ENCODE peak calls at places on chromosome 3, in four cellular contexts. S, T, G and D are unnamed samples.

GRCh38 chr3:150259526-150260145 is 148.5 kb upstream of the TSC22D2 start:
- DNase-seq in T (no peak), G (no peak), S (no peak), D (no peak)

GRCh38 chr3:32410367-32411246 is 19.0 kb downstream of the CMTM7 start:
- DNase-seq in G (no peak), T (no peak), S (no peak), D (no peak)

GRCh38 chr3:70096376-70097055 is 97.0 kb downstream of the SAMMSON start:
- DNase-seq in T (no peak), G (no peak), S (peak), D (no peak)

GRCh38 chr3:127233371-127233770 is 40.4 kb downstream of the PRR23E start:
- DNase-seq in S (no peak), T (no peak), G (no peak), D (peak)

GRCh38 chr3:10437272-10437994 is 68.0 kb downstream of the ATP2B2 start:
- DNase-seq in G (no peak), T (no peak), S (peak), D (no peak)

GRCh38 chr3:60010778-60011177 is 961.0 kb upstream of the CFAP20DC start:
- DNase-seq in G (no peak), S (peak), T (no peak), D (no peak)

GRCh38 chr3:59483191-59483590 is 433.4 kb upstream of the CFAP20DC start:
- DNase-seq in T (no peak), G (no peak), S (no peak), D (no peak)

GRCh38 chr3:12591997-12592715 is 35.3 kb downstream of the MKRN2 start:
- DNase-seq in T (no peak), S (no peak), G (no peak), D (no peak)

GRCh38 chr3:20141841-20142240 is 44.2 kb downstream of the SGO1 start:
- DNase-seq in S (no peak), G (no peak), T (no peak), D (peak)

GRCh38 chr3:190541008-190541407 is 27.1 kb downstream of the IL1RAP start:
- DNase-seq in G (no peak), T (no peak), S (no peak), D (no peak)

GRCh38 chr3:168604767-168605166 is 509.0 kb upstream of the GOLIM4 start:
- DNase-seq in T (no peak), G (no peak), S (no peak), D (no peak)

GRCh38 chr3:66014641-66015040 is 24.1 kb downstream of the MAGI1 start:
- DNase-seq in S (no peak), G (no peak), T (no peak), D (no peak)

GRCh38 chr3:120129041-120129440 is 34.8 kb upstream of the GSK3B start:
- DNase-seq in T (no peak), S (no peak), G (no peak), D (no peak)

GRCh38 chr3:111547645-111548044 is 5.6 kb downstream of the CD96 start:
- DNase-seq in S (peak), G (no peak), T (peak), D (no peak)

GRCh38 chr3:13016083-13016725 is 57.0 kb downstream of the IQSEC1 start:
- DNase-seq in S (peak), G (no peak), T (no peak), D (no peak)

GRCh38 chr3:42501681-42502428 is 588 bp upstream of the VIPR1 start:
- DNase-seq in S (no peak), T (peak), G (peak), D (peak)

GRCh38 chr3:11727207-11727606 is 83.5 kb upstream of the VGLL4 start:
- DNase-seq in G (no peak), S (no peak), T (no peak), D (no peak)

GRCh38 chr3:56314842-56315241 is 153.4 kb downstream of the ERC2 start:
- DNase-seq in T (no peak), G (no peak), S (no peak), D (peak)

GRCh38 chr3:42195879-42196330 is 70.1 kb downstream of the CCK start:
- DNase-seq in S (peak), T (no peak), G (no peak), D (no peak)

GRCh38 chr3:136432685-136433084 is 182.5 kb downstream of the PCCB start:
- DNase-seq in S (no peak), G (no peak), T (no peak), D (no peak)

GRCh38 chr3:71163216-71163918 is 420.2 kb downstream of the FOXP1 start:
- DNase-seq in S (no peak), T (no peak), G (no peak), D (no peak)

GRCh38 chr3:73674280-73674679 is 49.5 kb upstream of the PDZRN3 start:
- DNase-seq in S (no peak), G (no peak), T (no peak), D (no peak)

GRCh38 chr3:150605998-150606641 is 3.0 kb downstream of the SELENOT start:
- DNase-seq in T (peak), S (no peak), G (no peak), D (no peak)

GRCh38 chr3:153856932-153857331 is 264.3 kb upstream of the ARHGEF26 start:
- DNase-seq in S (no peak), G (no peak), T (no peak), D (no peak)

GRCh38 chr3:31165399-31165860 is 271.0 kb upstream of the GADL1 start:
- DNase-seq in T (no peak), S (no peak), G (no peak), D (no peak)

GRCh38 chr3:154538566-154539360 is 108.8 kb upstream of the GPR149 start:
- DNase-seq in S (no peak), T (no peak), G (no peak), D (no peak)

GRCh38 chr3:65093641-65094040 is 405.8 kb upstream of the ADAMTS9 start:
- DNase-seq in S (no peak), T (no peak), G (no peak), D (no peak)

GRCh38 chr3:13022348-13023250 is 50.6 kb downstream of the IQSEC1 start:
- DNase-seq in S (no peak), G (no peak), T (peak), D (peak)

GRCh38 chr3:100634493-100635272 is 25.3 kb downstream of the ADGRG7 start:
- DNase-seq in G (peak), S (peak), T (peak), D (no peak)

GRCh38 chr3:190608850-190609589 is 95.1 kb downstream of the IL1RAP start:
- DNase-seq in S (no peak), G (no peak), T (no peak), D (no peak)

GRCh38 chr3:152595975-152596832 is 238.7 kb upstream of the P2RY1 start:
- DNase-seq in S (peak), G (peak), T (peak), D (no peak)

GRCh38 chr3:123644358-123644757 is 59.5 kb upstream of the HACD2 start:
- DNase-seq in G (no peak), T (no peak), S (no peak), D (no peak)
- TF ChIP-seq ETV6 in G (no peak), T (no peak), S (no peak), D (no peak)

GRCh38 chr3:129058441-129059194 is 2.0 kb upstream of the GP9 start:
- DNase-seq in T (no peak), S (peak), G (no peak), D (no peak)
- TF ChIP-seq ETV6 in T (no peak), S (no peak), G (no peak), D (no peak)

GRCh38 chr3:122555275-122556071 is 8.6 kb downstream of the PARP9 start:
- DNase-seq in G (no peak), T (no peak), S (no peak), D (no peak)
- TF ChIP-seq ETV6 in G (no peak), T (no peak), S (no peak), D (no peak)

DNA sequence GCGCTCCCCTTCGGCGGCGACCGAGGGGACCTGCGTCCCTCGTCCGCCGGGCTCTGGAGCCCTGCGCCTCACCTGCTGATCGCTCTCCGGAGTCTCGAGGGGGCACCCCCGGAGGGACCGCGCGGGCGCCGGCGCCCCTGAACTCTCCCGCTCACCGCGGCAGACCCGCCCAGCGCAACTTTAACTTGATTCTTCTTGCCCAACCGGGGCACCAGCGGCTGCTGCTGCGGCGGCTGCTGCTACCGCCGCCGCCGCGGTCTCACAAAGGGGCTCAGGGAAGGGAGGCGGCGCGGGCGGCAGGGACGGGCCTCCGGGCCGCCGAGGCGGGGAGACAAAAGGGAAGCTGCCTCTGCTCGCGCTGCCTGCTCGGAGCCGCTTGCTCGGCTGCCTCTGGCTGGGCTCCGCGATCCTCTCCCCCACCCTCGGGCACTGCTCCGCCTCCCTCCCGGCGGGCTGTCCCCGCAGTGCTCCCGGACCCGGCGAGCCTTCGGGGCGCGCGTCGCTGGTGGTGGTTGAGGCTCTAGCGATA is at the start of gene PPM1L:
- DNase-seq in G (no peak), T (peak), S (no peak), D (peak)
- TF ChIP-seq ETV6 in G (no peak), T (no peak), S (no peak), D (no peak)

DNA sequence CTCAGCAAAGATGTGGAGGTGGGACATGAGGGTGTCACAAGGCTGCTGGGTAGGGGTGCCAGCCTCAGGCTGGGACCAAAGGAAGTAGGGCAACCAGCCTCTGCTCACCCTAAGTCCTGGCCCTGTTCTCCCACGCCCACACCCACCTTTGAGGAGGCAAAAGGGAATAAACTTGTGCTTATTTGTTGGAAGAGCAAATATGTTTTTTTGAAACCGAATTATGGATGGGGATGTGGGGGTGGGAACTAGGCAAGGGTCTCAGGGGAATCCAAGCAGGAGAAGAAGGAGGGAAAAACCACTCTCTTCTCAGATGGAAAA is 10.4 kb downstream of the BHLHE40 start:
- DNase-seq in T (no peak), G (no peak), S (no peak), D (no peak)
- TF ChIP-seq ETV6 in T (no peak), G (no peak), S (no peak), D (no peak)

GRCh38 chr3:128518587-128519490 is 25.8 kb upstream of the GATA2 start:
- DNase-seq in G (no peak), S (no peak), T (no peak), D (no peak)

GRCh38 chr3:128521715-128522114 is 28.7 kb upstream of the GATA2 start:
- DNase-seq in T (no peak), S (no peak), G (no peak), D (no peak)

GRCh38 chr3:128523591-128523990 is 30.6 kb upstream of the GATA2 start:
- DNase-seq in T (no peak), S (no peak), G (no peak), D (no peak)

DNA sequence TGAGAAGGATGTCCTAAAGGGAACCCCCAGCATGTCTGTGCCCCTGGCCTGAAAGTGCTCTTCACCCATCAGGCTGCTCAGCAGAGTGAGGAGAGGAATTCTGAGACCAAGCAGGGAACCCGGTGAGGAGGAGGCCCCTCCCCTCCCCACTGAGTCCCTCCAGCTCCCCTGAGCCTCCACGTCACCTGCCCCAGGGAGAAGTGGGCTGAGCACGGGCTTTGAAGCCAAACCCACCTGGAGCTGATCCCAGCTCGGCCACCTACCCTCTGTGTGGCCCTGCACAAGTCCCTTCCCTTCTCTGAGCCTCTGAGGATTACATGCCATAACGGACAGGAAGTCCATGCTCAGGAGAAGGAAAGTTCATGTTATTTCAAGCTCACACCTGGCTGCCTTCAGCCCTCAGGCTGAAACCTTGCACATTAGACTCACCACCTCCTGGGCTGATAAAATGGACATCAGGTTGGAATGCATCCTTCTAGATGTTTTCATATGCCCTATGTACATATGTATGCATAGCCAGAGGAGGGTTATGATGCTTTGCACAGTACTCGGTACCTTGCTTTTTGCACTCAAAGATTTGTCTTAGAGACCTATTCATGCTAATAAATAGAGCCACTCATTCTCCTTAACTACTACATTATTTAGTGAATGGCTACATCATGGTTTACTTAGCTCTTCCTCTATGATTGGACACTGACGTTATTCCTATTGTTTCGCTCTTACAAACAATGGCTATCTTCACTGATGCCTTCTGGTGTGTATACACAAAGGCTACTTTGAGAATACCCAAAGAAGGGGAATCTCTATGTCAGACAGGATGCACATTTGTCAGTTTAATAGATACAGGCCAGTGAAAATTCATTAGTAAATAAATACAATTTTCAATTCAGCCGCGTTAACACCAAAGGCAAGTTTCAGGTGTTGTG is 31.6 kb upstream of the GATA2 start:
- DNase-seq in T (no peak), G (no peak), S (no peak), D (no peak)
- TF ChIP-seq ETV6 in T (no peak), G (no peak), S (no peak), D (no peak)